ENCODE peak calls at places on chromosomes 12 and 14, in six cellular contexts. K, H, F, U, R and X are unnamed samples. For H3K4me1, the result is how much of the 10 kb centered on the place peaks cover.

GRCh38 chr12:131833896-131834641 is 5.9 kb downstream of the MMP17 start:
- DNase-seq in K (no peak), H (no peak), F (peak), U (no peak), R (no peak), X (no peak)

GRCh38 chr12:68686262-68686594 is 550 bp upstream of the NUP107 start:
- DNase-seq in K (no peak), H (no peak), F (no peak), U (no peak), R (no peak), X (no peak)

GRCh38 chr12:92036771-92037453 is 108.7 kb downstream of the BTG1 start:
- DNase-seq in K (no peak), H (no peak), F (peak), U (no peak), R (no peak), X (no peak)

GRCh38 chr12:123937707-123938600 is 34.7 kb downstream of the CCDC92 start:
- DNase-seq in K (no peak), H (no peak), F (no peak), U (no peak), R (no peak), X (no peak)

GRCh38 chr14:105091335-105092123 is 26.3 kb upstream of the GPR132 start:
- DNase-seq in K (peak), H (peak), F (no peak), U (peak), R (no peak), X (peak)

GRCh38 chr14:101191086-101191881 is 287.8 kb upstream of the RTL1 start:
- DNase-seq in K (peak), H (no peak), F (no peak), U (peak), R (no peak), X (no peak)

GRCh38 chr12:120960657-120961056 is 17.7 kb upstream of the HNF1A start:
- DNase-seq in K (no peak), H (no peak), F (no peak), U (no peak), R (no peak), X (no peak)

GRCh38 chr14:103904493-103905107 is 23.7 kb upstream of the TDRD9 start:
- DNase-seq in K (no peak), H (no peak), F (peak), U (no peak), R (no peak), X (no peak)

GRCh38 chr14:74400328-74400727 is 25.7 kb downstream of the SYNDIG1L start:
- DNase-seq in K (no peak), H (no peak), F (peak), U (no peak), R (no peak), X (no peak)

GRCh38 chr12:117980621-117981020 is 11.8 kb upstream of the KSR2 start:
- DNase-seq in K (no peak), H (no peak), F (no peak), U (no peak), R (no peak), X (no peak)

GRCh38 chr12:121786441-121786825 is 7.1 kb downstream of the RHOF start:
- DNase-seq in K (peak), H (no peak), F (peak), U (peak), R (no peak), X (no peak)

GRCh38 chr12:26126340-26127284 is 1.8 kb upstream of the BHLHE41 start:
- DNase-seq in K (peak), H (peak), F (peak), U (peak), R (no peak), X (peak)

GRCh38 chr12:22271036-22271435 is 63.5 kb downstream of the ST8SIA1 start:
- DNase-seq in K (no peak), H (no peak), F (peak), U (no peak), R (no peak), X (no peak)

GRCh38 chr14:56342419-56342901 is 224.2 kb downstream of the PELI2 start:
- DNase-seq in K (no peak), H (no peak), F (peak), U (no peak), R (no peak), X (no peak)

GRCh38 chr14:70563869-70564268 is 29.1 kb upstream of the ADAM20 start:
- DNase-seq in K (no peak), H (no peak), F (no peak), U (no peak), R (no peak), X (no peak)

GRCh38 chr12:29455087-29455486 is 42.4 kb downstream of the OVCH1 start:
- DNase-seq in K (no peak), H (no peak), F (no peak), U (no peak), R (no peak), X (no peak)

GRCh38 chr14:52935847-52936246 is 15.0 kb downstream of the FERMT2 start:
- DNase-seq in K (no peak), H (no peak), F (peak), U (no peak), R (no peak), X (no peak)

GRCh38 chr14:52937306-52937705 is 13.5 kb downstream of the FERMT2 start:
- DNase-seq in K (no peak), H (no peak), F (no peak), U (no peak), R (no peak), X (no peak)

GRCh38 chr14:52936437-52936836 is 14.4 kb downstream of the FERMT2 start:
- DNase-seq in K (no peak), H (no peak), F (no peak), U (no peak), R (no peak), X (no peak)

GRCh38 chr14:52937869-52938268 is 13.0 kb downstream of the FERMT2 start:
- DNase-seq in K (no peak), H (no peak), F (no peak), U (no peak), R (no peak), X (no peak)

GRCh38 chr14:52934762-52935161 is 16.1 kb downstream of the FERMT2 start:
- DNase-seq in K (no peak), H (no peak), F (no peak), U (no peak), R (no peak), X (no peak)
- H3K4me1 ChIP-seq in K (half or more), H (under half), F (under half), U (under half), R (under half), X (under half)

DNA sequence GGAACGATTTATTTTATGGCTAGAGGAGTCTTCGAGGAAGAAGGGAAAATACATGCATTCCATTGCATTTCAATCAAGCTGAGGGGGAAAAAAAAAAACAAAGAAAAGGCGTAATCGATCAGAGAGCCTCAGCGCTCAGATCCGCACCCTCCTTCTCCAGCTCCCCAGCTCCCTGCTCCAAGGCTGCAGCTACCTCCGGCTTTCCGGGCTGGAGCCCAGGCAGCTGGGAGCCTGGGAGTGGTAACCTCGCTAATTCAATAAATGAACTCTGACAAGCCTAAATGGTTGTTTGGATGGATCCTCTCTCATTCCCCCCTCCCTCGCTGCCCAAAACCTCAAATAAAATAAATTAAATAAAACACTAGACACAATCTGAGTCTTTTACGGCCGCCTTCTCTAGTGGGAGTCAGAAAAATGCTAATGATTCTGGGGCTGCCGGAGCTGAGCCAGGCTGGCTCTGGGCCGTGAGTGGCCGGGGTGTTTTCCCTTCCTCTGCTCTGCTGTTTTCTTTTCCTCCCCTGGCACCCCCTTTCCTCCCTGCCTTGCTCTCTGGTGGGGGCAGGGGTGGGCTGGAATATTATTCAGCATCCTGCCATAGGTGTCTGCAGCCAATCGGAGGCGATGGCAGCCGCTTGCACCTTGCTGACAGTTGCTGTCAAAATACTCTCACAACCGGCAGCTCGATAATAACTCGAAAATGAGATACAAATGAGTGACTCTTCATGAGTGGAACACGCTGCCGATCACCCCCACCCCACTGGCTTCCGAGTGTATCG is 76.1 kb downstream of the RBM19 start:
- DNase-seq in K (no peak), H (no peak), F (no peak), U (no peak), R (no peak), X (no peak)
- H3K4me3 ChIP-seq in K (no peak), H (no peak), F (no peak), U (no peak), R (no peak), X (no peak)

GRCh38 chr14:24160499-24160849 is 591 bp upstream of the IRF9 start:
- DNase-seq in K (no peak), H (peak), F (no peak), U (no peak), R (no peak), X (no peak)

GRCh38 chr14:24164591-24164991 is 3.5 kb downstream of the IRF9 start:
- DNase-seq in K (no peak), H (peak), F (no peak), U (no peak), R (no peak), X (no peak)

GRCh38 chr14:24162083-24162482 is 1.0 kb downstream of the IRF9 start:
- DNase-seq in K (no peak), H (peak), F (no peak), U (no peak), R (no peak), X (no peak)

GRCh38 chr14:24159777-24160498 is 1.1 kb upstream of the IRF9 start:
- DNase-seq in K (no peak), H (peak), F (no peak), U (no peak), R (no peak), X (no peak)

GRCh38 chr14:24160850-24161804 is at the start of gene IRF9:
- DNase-seq in K (peak), H (peak), F (peak), U (peak), R (peak), X (peak)
- H3K27ac ChIP-seq in K (peak), H (peak), F (peak), U (peak), R (peak), X (peak)

DNA sequence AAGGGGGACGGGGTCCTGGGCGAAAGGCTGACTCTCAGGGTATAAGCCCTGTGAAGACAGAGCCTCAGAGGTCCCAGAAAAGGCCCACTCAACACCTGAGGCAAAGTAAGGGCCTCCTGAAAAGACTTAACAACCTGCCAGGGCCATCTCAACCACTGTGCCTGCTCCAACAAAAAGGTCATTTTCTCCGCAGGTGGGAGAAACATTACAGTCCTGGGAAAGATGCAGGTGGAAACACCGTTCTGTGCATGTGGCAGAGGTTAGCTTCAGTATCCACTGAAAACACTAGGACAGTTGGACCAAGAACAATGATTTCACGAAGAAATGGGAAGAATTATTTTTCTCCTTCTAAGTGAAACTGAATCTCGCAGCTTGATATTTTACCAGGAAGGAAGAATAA is 50.9 kb downstream of the CCDC88C start:
- DNase-seq in K (no peak), H (no peak), F (no peak), U (no peak), R (no peak), X (no peak)
- H3K4me1 ChIP-seq in K (under half), H (under half), F (under half), U (under half), R (half or more), X (under half)

DNA sequence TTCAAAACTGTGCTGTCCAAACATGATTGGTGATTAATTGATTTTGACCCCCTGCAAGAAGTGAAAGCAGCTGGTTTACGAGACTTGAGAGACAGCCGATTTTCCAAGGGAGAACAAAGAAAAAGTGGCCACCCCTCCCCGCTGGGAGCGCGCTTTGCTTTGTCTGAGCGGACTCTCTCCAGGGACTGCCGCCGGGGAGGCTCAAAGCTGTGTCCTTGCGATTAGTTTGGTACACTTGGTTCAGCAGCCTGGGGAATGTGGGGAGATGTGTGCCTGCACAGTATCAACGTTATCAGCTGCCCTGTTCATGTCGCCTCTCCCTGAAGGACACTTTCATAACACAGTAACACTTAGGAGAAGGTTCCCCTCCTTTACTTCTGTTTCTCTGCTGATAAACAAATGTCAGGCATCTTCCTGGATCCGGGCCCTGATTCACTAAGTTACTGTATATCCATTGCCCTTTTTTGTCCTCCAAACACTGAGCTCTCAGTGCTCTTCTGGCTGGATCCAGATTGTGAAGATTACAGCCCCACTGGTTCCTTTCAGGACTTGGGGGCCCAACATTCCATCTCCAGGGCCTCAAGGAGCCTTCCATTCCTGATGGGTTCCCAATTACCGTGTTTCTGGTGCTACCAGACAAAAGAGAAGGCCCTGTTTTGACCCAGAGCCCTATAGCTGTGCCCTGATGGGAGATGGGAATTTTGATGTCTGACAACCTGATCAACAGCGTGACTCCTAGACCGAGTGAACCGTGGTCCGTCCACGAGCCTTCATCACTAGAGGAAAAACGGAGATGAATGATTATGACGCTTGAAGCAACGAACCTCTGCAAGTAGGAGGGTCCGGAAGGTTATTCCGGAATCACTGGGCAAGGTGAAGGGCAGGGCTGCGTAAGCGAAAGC is 31.7 kb upstream of the TUBA1C start:
- DNase-seq in K (peak), H (peak), F (peak), U (peak), R (no peak), X (peak)
- H3K4me3 ChIP-seq in K (no peak), H (no peak), F (peak), U (no peak), R (no peak), X (peak)

DNA sequence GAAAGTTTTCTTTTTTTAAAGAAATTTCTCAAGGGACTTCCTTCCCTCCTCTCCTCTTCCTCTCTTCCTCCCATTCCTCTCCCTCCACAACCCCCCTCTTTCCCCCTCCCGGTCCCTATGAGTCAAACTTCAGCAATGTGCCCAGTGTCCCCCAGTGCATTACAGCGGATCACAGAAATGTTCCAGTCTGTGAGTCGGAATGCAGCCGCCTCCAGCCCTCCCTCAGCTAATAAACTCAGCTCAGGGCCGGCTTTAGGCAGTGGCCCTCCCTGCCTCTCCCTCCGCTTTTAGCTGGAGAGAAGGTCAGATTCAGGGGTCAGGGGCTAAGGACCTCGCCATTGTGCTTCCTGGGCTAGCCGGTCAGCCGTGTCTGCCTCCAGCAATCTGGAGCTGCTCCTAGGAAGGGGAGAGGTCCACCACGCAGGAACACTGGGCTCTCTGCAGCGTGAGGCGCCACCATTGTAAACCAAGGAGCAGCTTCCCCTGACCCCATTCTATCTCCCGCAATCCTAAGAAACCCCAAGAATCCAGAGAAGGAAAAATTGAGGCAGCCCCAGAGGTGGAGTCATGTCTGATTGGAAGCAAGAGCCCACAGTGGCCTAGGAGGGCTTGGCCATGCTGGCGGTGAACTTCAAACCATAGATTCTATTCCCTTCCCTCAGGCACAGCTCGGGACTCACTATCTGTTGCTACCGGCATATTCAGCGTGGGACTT is 1.1 kb upstream of the HDAC7 start:
- DNase-seq in K (no peak), H (peak), F (peak), U (peak), R (no peak), X (peak)
- H3K27ac ChIP-seq in K (peak), H (peak), F (peak), U (peak), R (peak), X (peak)

DNA sequence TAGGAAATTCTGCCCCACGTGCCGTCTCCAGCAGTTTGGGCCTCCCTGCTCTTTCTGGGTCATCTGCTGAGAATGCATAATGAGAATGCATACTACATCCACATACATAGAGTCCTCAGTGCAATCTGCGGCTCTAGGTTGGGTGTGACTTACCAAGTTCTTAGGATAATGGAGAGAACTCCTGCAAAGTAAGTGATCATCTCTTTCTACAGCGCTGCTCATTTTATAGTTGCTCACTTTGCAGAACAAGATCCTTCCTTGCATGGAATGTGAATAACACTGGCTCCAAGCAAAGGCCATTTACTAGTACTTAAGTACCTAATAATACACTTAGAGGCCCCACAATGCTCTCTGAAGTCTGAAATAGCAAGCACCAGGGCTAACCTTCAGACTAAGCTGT is 12.2 kb downstream of the AQP6 start:
- DNase-seq in K (no peak), H (no peak), F (no peak), U (no peak), R (no peak), X (no peak)
- H3K4me1 ChIP-seq in K (under half), H (under half), F (under half), U (under half), R (under half), X (under half)